ENCODE peak calls at places on chromosomes 5 and 9, in five cellular contexts. One of them, this sample, is unnamed. For H3K36me3, the result is how much of the 10 kb centered on the place peaks cover.

GRCh38 chr9:134662143-134662876 is 20.7 kb downstream of the COL5A1 start:
- DNase-seq in heart right ventricle: peak
- DNase-seq in MM.1S: no peak
- DNase-seq in brain microvascular endothelial cell: peak
- DNase-seq in tibial nerve: peak
- DNase-seq in this sample: no peak

GRCh38 chr5:128085413-128085812 is 1.8 kb downstream of the SLC12A2 start:
- DNase-seq in heart right ventricle: no peak
- DNase-seq in MM.1S: no peak
- DNase-seq in brain microvascular endothelial cell: no peak
- DNase-seq in tibial nerve: no peak
- DNase-seq in this sample: no peak

GRCh38 chr5:94618029-94618492 is 343 bp downstream of the KIAA0825 start:
- DNase-seq in heart right ventricle: peak
- DNase-seq in MM.1S: peak
- DNase-seq in brain microvascular endothelial cell: peak
- DNase-seq in tibial nerve: no peak
- DNase-seq in this sample: peak

GRCh38 chr5:140186155-140186753 is 11.3 kb downstream of the CYSTM1 start:
- DNase-seq in heart right ventricle: no peak
- DNase-seq in MM.1S: no peak
- DNase-seq in brain microvascular endothelial cell: no peak
- DNase-seq in tibial nerve: no peak
- DNase-seq in this sample: no peak

GRCh38 chr9:18890372-18890771 is 142.6 kb downstream of the SAXO1 start:
- DNase-seq in heart right ventricle: no peak
- DNase-seq in MM.1S: no peak
- DNase-seq in brain microvascular endothelial cell: peak
- DNase-seq in tibial nerve: no peak
- DNase-seq in this sample: no peak

GRCh38 chr9:137407590-137408300 is 15.2 kb downstream of the EXD3 start:
- DNase-seq in heart right ventricle: peak
- DNase-seq in MM.1S: no peak
- DNase-seq in brain microvascular endothelial cell: no peak
- DNase-seq in tibial nerve: peak
- DNase-seq in this sample: no peak

GRCh38 chr9:123687246-123687721 is 242.6 kb downstream of the DENND1A start:
- DNase-seq in heart right ventricle: no peak
- DNase-seq in MM.1S: peak
- DNase-seq in brain microvascular endothelial cell: no peak
- DNase-seq in tibial nerve: no peak
- DNase-seq in this sample: no peak

GRCh38 chr5:43601454-43602260 is 1.3 kb upstream of the NNT start:
- DNase-seq in heart right ventricle: peak
- DNase-seq in MM.1S: peak
- DNase-seq in brain microvascular endothelial cell: peak
- DNase-seq in tibial nerve: no peak
- DNase-seq in this sample: no peak

GRCh38 chr5:59732806-59733205 is 160.7 kb downstream of the PDE4D start:
- DNase-seq in heart right ventricle: no peak
- DNase-seq in MM.1S: no peak
- DNase-seq in brain microvascular endothelial cell: no peak
- DNase-seq in tibial nerve: no peak
- DNase-seq in this sample: no peak

GRCh38 chr5:79229357-79230174 is 6.4 kb upstream of the JMY start:
- DNase-seq in heart right ventricle: no peak
- DNase-seq in MM.1S: peak
- DNase-seq in brain microvascular endothelial cell: peak
- DNase-seq in tibial nerve: no peak
- DNase-seq in this sample: no peak

DNA sequence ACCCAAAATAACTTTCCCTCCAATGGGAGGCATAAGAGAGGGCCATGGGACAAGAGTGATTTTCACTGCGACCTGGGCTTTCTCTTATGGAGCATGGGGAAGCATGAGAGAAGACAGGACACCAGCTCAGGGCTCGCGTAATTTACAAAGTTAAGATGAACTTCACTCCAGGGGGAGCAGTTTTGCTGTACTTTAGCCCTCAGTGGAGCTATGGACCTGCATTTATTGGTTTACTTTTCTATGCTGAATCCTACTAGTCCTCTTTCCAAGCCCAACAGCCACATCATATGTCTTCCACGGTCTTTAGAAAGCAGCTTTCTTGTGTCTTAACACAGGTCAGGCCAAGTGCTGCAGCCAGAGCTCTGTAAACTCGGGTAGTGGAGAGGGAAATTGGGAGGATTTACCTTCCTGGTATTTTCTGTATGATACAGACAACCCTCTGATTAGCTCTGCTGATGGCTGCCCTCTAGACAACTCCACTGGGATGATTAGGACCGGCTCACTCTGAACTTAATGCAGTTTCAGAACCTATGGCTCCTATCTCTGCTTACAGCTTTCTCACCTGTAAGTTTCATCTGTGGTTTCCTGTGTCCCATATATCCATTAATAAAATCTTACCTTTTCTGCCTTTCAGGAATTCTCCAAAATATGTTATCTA is 581.0 kb upstream of the RORB start:
- DNase-seq in heart right ventricle: no peak
- DNase-seq in MM.1S: no peak
- DNase-seq in brain microvascular endothelial cell: no peak
- DNase-seq in tibial nerve: no peak
- DNase-seq in this sample: no peak
- TF ChIP-seq CTCF in heart right ventricle: no peak
- TF ChIP-seq CTCF in MM.1S: no peak
- TF ChIP-seq CTCF in brain microvascular endothelial cell: peak
- TF ChIP-seq CTCF in tibial nerve: no peak
- TF ChIP-seq CTCF in this sample: no peak

DNA sequence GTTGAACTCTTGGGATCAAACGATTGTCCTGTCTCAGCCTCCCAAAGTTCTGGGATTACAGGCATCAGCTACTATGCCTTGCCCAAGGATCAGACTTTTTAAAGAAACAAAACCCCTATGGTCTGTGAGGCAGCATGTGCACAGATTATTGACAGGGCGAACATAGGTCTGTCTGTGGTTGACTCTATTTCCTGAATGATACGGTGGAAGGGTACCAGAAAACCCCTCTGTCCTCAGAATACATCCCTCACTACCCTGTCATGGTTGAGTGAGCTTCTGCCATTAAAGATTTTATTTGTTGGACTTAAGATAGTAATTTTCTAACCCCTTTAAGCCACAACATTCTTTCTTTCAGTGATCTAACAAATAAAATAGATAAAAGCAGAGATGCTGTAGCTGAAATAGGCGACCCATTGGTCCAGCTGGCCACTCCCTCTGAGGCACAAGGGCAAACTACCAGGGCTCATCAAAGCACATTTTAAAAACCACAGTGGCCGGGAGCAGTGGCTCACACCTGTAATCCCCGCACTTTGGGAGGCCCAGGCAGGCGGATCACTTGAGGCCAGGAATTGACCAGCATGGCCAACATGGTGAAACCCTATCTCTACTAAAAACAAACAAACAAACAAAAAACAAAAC is 84.9 kb upstream of the ANKRD55 start:
- DNase-seq in heart right ventricle: no peak
- DNase-seq in MM.1S: no peak
- DNase-seq in brain microvascular endothelial cell: no peak
- DNase-seq in tibial nerve: no peak
- DNase-seq in this sample: no peak
- H3K4me3 ChIP-seq in heart right ventricle: no peak
- H3K4me3 ChIP-seq in MM.1S: no peak
- H3K4me3 ChIP-seq in brain microvascular endothelial cell: no peak
- H3K4me3 ChIP-seq in tibial nerve: no peak
- H3K4me3 ChIP-seq in this sample: no peak

GRCh38 chr9:92275541-92275940 is 18.0 kb downstream of the IARS1 start:
- DNase-seq in heart right ventricle: no peak
- DNase-seq in MM.1S: no peak
- DNase-seq in brain microvascular endothelial cell: no peak
- DNase-seq in tibial nerve: no peak
- DNase-seq in this sample: no peak
- H3K36me3 ChIP-seq in heart right ventricle: under half
- H3K36me3 ChIP-seq in MM.1S: under half
- H3K36me3 ChIP-seq in brain microvascular endothelial cell: half or more
- H3K36me3 ChIP-seq in tibial nerve: under half
- H3K36me3 ChIP-seq in this sample: half or more

DNA sequence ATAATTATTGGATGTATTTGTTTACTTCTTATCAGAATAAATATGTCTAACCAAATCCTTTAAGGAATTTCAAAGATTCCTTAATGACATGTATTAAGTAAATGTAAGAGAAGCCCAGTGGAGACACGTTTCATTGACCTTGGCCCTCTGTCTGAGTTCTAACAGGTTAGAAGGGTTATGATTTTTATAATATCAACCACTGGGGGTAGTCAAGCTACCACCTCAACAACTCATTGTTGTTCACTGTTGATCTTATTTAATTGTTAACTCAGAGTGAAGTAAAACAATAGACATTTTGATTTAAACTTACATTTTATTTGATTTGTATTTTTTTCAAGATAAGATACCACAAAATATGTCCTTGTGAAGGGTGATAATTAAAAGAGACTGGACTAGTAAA is 499.2 kb upstream of the COX7C start:
- DNase-seq in heart right ventricle: no peak
- DNase-seq in MM.1S: peak
- DNase-seq in brain microvascular endothelial cell: no peak
- DNase-seq in tibial nerve: no peak
- DNase-seq in this sample: no peak
- TF ChIP-seq CTCF in heart right ventricle: no peak
- TF ChIP-seq CTCF in MM.1S: peak
- TF ChIP-seq CTCF in brain microvascular endothelial cell: peak
- TF ChIP-seq CTCF in tibial nerve: no peak
- TF ChIP-seq CTCF in this sample: no peak

GRCh38 chr5:54234304-54234938 is 76.0 kb downstream of the ARL15 start:
- DNase-seq in heart right ventricle: no peak
- DNase-seq in MM.1S: peak
- DNase-seq in brain microvascular endothelial cell: no peak
- DNase-seq in tibial nerve: no peak
- DNase-seq in this sample: no peak
- H3K4me3 ChIP-seq in heart right ventricle: peak
- H3K4me3 ChIP-seq in MM.1S: peak
- H3K4me3 ChIP-seq in brain microvascular endothelial cell: no peak
- H3K4me3 ChIP-seq in tibial nerve: no peak
- H3K4me3 ChIP-seq in this sample: no peak

GRCh38 chr9:128629136-128629535 is 27.5 kb downstream of the DYNC2I2 start:
- DNase-seq in heart right ventricle: no peak
- DNase-seq in MM.1S: no peak
- DNase-seq in brain microvascular endothelial cell: no peak
- DNase-seq in tibial nerve: no peak
- DNase-seq in this sample: no peak
- H3K36me3 ChIP-seq in heart right ventricle: under half
- H3K36me3 ChIP-seq in MM.1S: under half
- H3K36me3 ChIP-seq in brain microvascular endothelial cell: half or more
- H3K36me3 ChIP-seq in tibial nerve: under half
- H3K36me3 ChIP-seq in this sample: half or more

DNA sequence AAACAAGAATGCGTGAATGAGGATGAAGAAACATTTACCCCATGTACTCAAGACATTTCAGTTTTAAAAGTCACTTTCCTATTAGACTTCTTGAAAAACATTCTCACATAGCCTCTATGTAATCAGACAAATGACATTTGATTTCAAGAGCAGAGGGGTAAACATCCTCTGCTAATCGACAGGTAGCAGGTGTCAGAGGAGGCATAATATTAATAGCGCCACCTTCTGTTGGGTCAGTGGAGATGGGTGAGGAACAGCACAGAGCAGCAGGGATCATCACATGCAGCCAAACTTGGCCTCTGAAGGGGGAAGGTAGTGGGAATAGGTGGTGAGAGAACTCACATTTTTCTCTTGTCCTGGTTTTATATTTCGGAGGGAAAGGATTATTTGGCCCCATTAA is 3.3 kb upstream of the LSM11 start:
- DNase-seq in heart right ventricle: no peak
- DNase-seq in MM.1S: peak
- DNase-seq in brain microvascular endothelial cell: no peak
- DNase-seq in tibial nerve: no peak
- DNase-seq in this sample: no peak
- TF ChIP-seq CTCF in heart right ventricle: peak
- TF ChIP-seq CTCF in MM.1S: peak
- TF ChIP-seq CTCF in brain microvascular endothelial cell: peak
- TF ChIP-seq CTCF in tibial nerve: no peak
- TF ChIP-seq CTCF in this sample: peak

GRCh38 chr5:157275403-157275802 is 9.5 kb downstream of the CYFIP2 start:
- DNase-seq in heart right ventricle: no peak
- DNase-seq in MM.1S: no peak
- DNase-seq in brain microvascular endothelial cell: no peak
- DNase-seq in tibial nerve: no peak
- DNase-seq in this sample: no peak

GRCh38 chr5:157273131-157273556 is 7.2 kb downstream of the CYFIP2 start:
- DNase-seq in heart right ventricle: no peak
- DNase-seq in MM.1S: peak
- DNase-seq in brain microvascular endothelial cell: no peak
- DNase-seq in tibial nerve: no peak
- DNase-seq in this sample: no peak

GRCh38 chr5:157269763-157270272 is 3.9 kb downstream of the CYFIP2 start:
- DNase-seq in heart right ventricle: no peak
- DNase-seq in MM.1S: no peak
- DNase-seq in brain microvascular endothelial cell: no peak
- DNase-seq in tibial nerve: no peak
- DNase-seq in this sample: no peak

GRCh38 chr5:157269165-157269671 is 3.3 kb downstream of the CYFIP2 start:
- DNase-seq in heart right ventricle: no peak
- DNase-seq in MM.1S: no peak
- DNase-seq in brain microvascular endothelial cell: no peak
- DNase-seq in tibial nerve: no peak
- DNase-seq in this sample: peak

GRCh38 chr5:157271740-157272271 is 5.9 kb downstream of the CYFIP2 start:
- DNase-seq in heart right ventricle: no peak
- DNase-seq in MM.1S: peak
- DNase-seq in brain microvascular endothelial cell: no peak
- DNase-seq in tibial nerve: no peak
- DNase-seq in this sample: no peak
- H3K4me3 ChIP-seq in heart right ventricle: no peak
- H3K4me3 ChIP-seq in MM.1S: peak
- H3K4me3 ChIP-seq in brain microvascular endothelial cell: no peak
- H3K4me3 ChIP-seq in tibial nerve: no peak
- H3K4me3 ChIP-seq in this sample: no peak

DNA sequence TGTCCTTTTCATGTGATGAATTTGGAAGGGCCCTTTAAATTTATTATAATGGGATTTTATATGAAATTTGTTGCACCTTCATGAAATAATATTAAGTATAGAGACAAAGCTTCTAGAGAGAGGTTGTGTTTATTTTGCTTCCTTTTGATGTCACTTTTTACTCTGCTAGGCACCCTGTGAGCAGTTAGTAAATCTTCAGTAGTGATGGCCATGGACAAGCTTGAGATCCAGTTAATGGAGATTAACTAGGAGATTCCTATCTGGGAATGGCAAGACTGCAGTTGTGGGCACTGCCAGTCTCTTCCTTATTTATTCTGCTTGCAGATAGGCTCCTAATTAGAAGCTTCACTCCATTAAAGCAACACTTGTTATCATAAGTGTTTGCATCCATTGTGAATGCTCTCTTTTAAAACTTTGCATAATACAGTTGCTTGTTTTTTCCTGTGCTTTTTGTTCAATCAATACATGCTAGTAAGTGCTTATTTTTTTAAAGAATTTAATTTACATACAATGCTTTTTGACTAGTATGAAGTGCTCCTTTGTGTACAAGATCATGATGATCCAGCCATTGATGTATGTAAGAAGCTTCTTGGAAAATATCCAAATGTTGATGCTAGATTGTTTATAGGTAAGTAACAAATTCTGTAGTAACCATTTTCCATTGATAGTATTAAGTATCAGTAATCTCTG is 25.9 kb downstream of the UGCG start:
- DNase-seq in heart right ventricle: no peak
- DNase-seq in MM.1S: no peak
- DNase-seq in brain microvascular endothelial cell: no peak
- DNase-seq in tibial nerve: no peak
- DNase-seq in this sample: no peak
- H3K36me3 ChIP-seq in heart right ventricle: under half
- H3K36me3 ChIP-seq in MM.1S: under half
- H3K36me3 ChIP-seq in brain microvascular endothelial cell: half or more
- H3K36me3 ChIP-seq in tibial nerve: under half
- H3K36me3 ChIP-seq in this sample: under half

This sample was measured in lung.